ENCODE peak calls at places on chromosome 18, in nine cellular contexts. G is WTC11, Y is epithelial cell of proximal tubule, O is HepG2, K is sigmoid colon, R is epithelial cell of esophagus, M is NB4, V is breast epithelium, U is osteocyte. X is an unnamed sample.

GRCh38 chr18:77031662-77032061 is 100.9 kb downstream of the MBP start:
- DNase-seq in G (no peak), Y (no peak), O (no peak), K (no peak), R (no peak), M (no peak), V (no peak), U (no peak), X (no peak)

GRCh38 chr18:8257851-8258434 is 351.3 kb upstream of the RAB12 start:
- DNase-seq in G (no peak), Y (no peak), O (no peak), K (no peak), R (no peak), M (no peak), V (no peak), U (no peak), X (no peak)

GRCh38 chr18:74556166-74556565 is 21.9 kb downstream of the CNDP1 start:
- DNase-seq in G (no peak), Y (no peak), O (no peak), K (no peak), R (no peak), M (no peak), V (no peak), U (no peak), X (no peak)

GRCh38 chr18:6427281-6427680 is 12.6 kb upstream of the L3MBTL4 start:
- DNase-seq in G (no peak), Y (no peak), O (no peak), K (no peak), R (no peak), M (no peak), V (no peak), U (no peak), X (no peak)

GRCh38 chr18:4748975-4749374 is 293.9 kb upstream of the DLGAP1 start:
- DNase-seq in G (no peak), Y (no peak), O (no peak), K (no peak), R (no peak), M (no peak), V (no peak), U (no peak), X (no peak)

GRCh38 chr18:77061291-77061945 is 71.2 kb downstream of the MBP start:
- DNase-seq in G (no peak), Y (no peak), O (no peak), K (no peak), R (no peak), M (no peak), V (no peak), U (no peak), X (no peak)

GRCh38 chr18:50638623-50639398 is 78.9 kb downstream of the MAPK4 start:
- DNase-seq in G (peak), Y (no peak), O (no peak), K (no peak), R (no peak), M (no peak), V (no peak), U (no peak), X (no peak)

GRCh38 chr18:36394486-36394885 is 97.0 kb downstream of the FHOD3 start:
- DNase-seq in G (no peak), Y (no peak), O (no peak), K (no peak), R (peak), M (no peak), V (no peak), U (no peak), X (no peak)

GRCh38 chr18:49988733-49989132 is 175.4 kb upstream of the ACAA2 start:
- DNase-seq in G (no peak), Y (no peak), O (no peak), K (no peak), R (no peak), M (no peak), V (no peak), U (no peak), X (no peak)

GRCh38 chr18:43170586-43170985 is 55.1 kb upstream of the RIT2 start:
- DNase-seq in G (peak), Y (no peak), O (no peak), K (no peak), R (no peak), M (peak), V (no peak), U (no peak), X (no peak)
- TF ChIP-seq CTCF in G (no peak), Y (peak), O (no peak), K (no peak), R (no peak), M (no peak), V (no peak), U (no peak), X (no peak)

DNA sequence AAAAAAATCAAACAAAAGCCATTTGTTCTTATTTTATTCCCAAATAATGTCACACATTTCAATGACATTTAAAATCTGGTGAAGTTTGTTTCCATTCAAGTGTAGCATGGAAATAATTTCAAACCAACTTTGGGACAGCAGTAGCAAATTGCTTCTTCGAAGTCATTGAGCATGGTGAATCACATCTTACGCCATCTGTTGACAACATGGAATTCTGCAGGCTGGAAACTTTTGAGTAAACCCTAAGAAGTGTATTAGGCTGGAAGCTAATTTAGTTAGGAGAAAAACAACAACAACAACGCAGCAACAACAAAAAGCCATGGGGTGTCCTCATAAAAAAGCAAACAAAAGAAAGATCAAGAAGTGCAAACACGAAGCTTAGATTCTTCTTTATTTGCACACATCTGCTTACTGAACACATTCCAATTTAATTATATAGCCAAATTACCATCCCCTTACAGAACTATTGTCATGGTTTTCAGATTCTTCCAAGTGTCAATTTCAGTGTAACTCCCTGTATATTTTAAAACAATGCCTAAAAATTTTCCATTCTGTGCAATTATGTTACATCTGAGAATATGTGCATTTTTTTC is 659.0 kb upstream of the CDH7 start:
- DNase-seq in G (no peak), Y (peak), O (peak), K (no peak), R (peak), M (peak), V (no peak), U (no peak), X (no peak)
- TF ChIP-seq CTCF in G (no peak), Y (peak), O (peak), K (no peak), R (peak), M (peak), V (peak), U (peak), X (peak)

DNA sequence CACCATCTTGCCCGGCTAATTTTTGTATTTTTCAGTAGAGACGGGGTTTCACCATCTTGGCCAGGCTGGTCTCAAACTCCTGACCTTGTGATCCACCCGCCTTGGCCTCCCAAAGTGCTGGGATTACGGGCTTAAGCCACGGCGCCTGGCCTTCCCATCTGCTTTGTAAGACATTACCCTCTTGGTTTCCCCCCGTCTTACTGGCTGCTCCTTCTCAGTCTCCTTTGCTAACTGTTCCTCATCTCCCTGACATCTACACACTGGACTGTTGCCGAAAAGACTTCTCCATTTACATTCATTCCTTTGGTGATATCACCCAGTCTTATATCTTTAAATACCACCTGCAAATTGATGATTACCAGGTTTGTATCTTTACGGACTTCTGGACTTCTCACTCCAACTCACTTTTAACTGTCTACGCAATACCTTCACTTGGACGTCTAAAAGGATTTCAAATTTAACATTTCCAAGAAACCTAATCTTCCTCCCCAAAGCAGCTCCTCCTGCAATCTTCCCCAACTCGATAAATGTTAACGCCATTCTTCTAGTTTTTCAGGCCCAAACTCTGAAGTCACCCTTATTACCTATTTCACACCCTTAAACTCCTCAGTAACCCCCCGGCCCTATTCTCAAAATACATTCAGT is 37.9 kb downstream of the YES1 start:
- DNase-seq in G (no peak), Y (no peak), O (no peak), K (no peak), R (no peak), M (no peak), V (no peak), U (no peak), X (no peak)
- TF ChIP-seq CTCF in G (no peak), Y (no peak), O (no peak), K (no peak), R (no peak), M (no peak), V (no peak), U (no peak), X (no peak)

DNA sequence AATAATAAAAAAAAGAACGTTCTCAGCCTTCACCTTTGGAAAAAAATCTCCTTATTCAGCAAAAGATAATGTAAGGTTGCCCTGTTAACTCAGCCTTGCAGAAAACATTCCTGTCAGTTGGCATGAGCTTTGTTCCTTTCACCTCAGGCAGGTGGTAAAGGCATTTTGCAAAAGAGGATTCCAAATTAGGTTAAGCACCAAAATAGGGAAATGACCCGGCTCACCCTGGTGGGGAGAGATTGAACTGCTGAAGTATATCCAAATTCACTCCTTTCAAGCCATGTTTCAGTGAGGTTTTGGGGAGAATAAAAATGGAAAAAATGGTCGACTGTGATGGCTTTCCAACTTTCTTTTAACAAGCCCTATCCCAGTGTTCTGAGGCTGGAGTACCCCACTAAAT is 1988.8 kb upstream of the PIK3C3 start:
- DNase-seq in G (peak), Y (no peak), O (no peak), K (no peak), R (no peak), M (no peak), V (peak), U (no peak), X (no peak)
- TF ChIP-seq CTCF in G (no peak), Y (peak), O (no peak), K (no peak), R (peak), M (peak), V (no peak), U (no peak), X (peak)

GRCh38 chr18:22628795-22629194 is 211.1 kb upstream of the CTAGE1 start:
- DNase-seq in G (no peak), Y (no peak), O (no peak), K (no peak), R (no peak), M (no peak), V (no peak), U (no peak), X (no peak)
- TF ChIP-seq CTCF in G (no peak), Y (no peak), O (no peak), K (no peak), R (no peak), M (no peak), V (no peak), U (no peak), X (no peak)

GRCh38 chr18:72652990-72653593 is 109.0 kb upstream of the CBLN2 start:
- DNase-seq in G (peak), Y (peak), O (peak), K (no peak), R (peak), M (peak), V (no peak), U (no peak), X (peak)
- TF ChIP-seq CTCF in G (peak), Y (peak), O (peak), K (no peak), R (peak), M (peak), V (no peak), U (peak), X (peak)

GRCh38 chr18:55384551-55385275 is 203.3 kb downstream of the TCF4 start:
- DNase-seq in G (peak), Y (no peak), O (peak), K (no peak), R (peak), M (peak), V (no peak), U (no peak), X (peak)
- TF ChIP-seq CTCF in G (peak), Y (peak), O (peak), K (no peak), R (peak), M (peak), V (no peak), U (peak), X (peak)

DNA sequence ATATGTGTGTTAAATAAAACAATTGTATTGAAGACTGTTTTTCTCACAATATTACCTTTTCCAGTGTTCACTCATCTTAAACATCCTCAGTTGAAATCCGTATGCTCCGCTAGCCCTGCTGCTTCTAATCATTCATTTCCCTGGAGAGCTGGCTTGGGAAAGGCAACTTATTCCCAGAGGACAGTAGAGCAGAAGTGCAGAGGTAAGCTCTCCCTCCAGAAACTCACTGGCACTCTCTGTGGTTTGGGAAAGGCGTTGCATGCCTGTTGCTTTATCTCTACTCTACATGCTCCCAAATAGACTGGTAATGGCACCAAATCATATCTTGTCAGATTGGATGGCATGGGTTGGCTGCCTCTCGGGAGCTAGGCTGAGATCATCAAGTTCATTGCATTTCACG is 117.1 kb upstream of the BOD1L2 start:
- DNase-seq in G (no peak), Y (no peak), O (peak), K (no peak), R (peak), M (peak), V (no peak), U (no peak), X (no peak)
- TF ChIP-seq CTCF in G (no peak), Y (peak), O (peak), K (no peak), R (peak), M (no peak), V (no peak), U (no peak), X (peak)

X was measured in DND-41.